ENCODE peak calls at places on chromosomes 5 and 9, in six cellular contexts. K, Z, N, U, H and J are unnamed samples.

GRCh38 chr9:4781408-4781807 is 11.3 kb upstream of the RCL1 start:
- DNase-seq in K (no peak), Z (no peak), N (no peak), U (no peak), H (no peak), J (no peak)

GRCh38 chr5:148653840-148654781 is at the start of gene HTR4:
- DNase-seq in K (peak), Z (no peak), N (peak), U (peak), H (no peak), J (no peak)

GRCh38 chr5:37667430-37667829 is 172.4 kb downstream of the GDNF start:
- DNase-seq in K (no peak), Z (no peak), N (no peak), U (no peak), H (no peak), J (no peak)

GRCh38 chr9:101376117-101376866 is 8.5 kb downstream of the BAAT start:
- DNase-seq in K (no peak), Z (peak), N (no peak), U (no peak), H (no peak), J (no peak)

GRCh38 chr5:72205431-72206009 is 98.2 kb downstream of the MAP1B start:
- DNase-seq in K (no peak), Z (peak), N (no peak), U (no peak), H (no peak), J (no peak)

GRCh38 chr5:67996596-67996995 is 219.0 kb upstream of the PIK3R1 start:
- DNase-seq in K (no peak), Z (no peak), N (no peak), U (no peak), H (no peak), J (no peak)

GRCh38 chr5:121660142-121660541 is 191.5 kb upstream of the FTMT start:
- DNase-seq in K (no peak), Z (no peak), N (no peak), U (no peak), H (no peak), J (no peak)

GRCh38 chr5:124745367-124746251 is 830 bp downstream of the ZNF608 start:
- DNase-seq in K (no peak), Z (peak), N (no peak), U (no peak), H (no peak), J (no peak)

GRCh38 chr9:115671911-115672310 is 481.7 kb upstream of the PAPPA start:
- DNase-seq in K (no peak), Z (no peak), N (no peak), U (no peak), H (no peak), J (no peak)

GRCh38 chr5:59596586-59597348 is 296.8 kb downstream of the PDE4D start:
- DNase-seq in K (no peak), Z (peak), N (no peak), U (no peak), H (no peak), J (no peak)

GRCh38 chr5:61371474-61371873 is 39.4 kb downstream of the ZSWIM6 start:
- DNase-seq in K (no peak), Z (no peak), N (no peak), U (no peak), H (no peak), J (no peak)

GRCh38 chr5:167720676-167721260 is 570.7 kb upstream of the WWC1 start:
- DNase-seq in K (no peak), Z (peak), N (no peak), U (no peak), H (no peak), J (no peak)

GRCh38 chr5:124790895-124791732 is 44.7 kb upstream of the ZNF608 start:
- DNase-seq in K (no peak), Z (no peak), N (no peak), U (no peak), H (no peak), J (no peak)

DNA sequence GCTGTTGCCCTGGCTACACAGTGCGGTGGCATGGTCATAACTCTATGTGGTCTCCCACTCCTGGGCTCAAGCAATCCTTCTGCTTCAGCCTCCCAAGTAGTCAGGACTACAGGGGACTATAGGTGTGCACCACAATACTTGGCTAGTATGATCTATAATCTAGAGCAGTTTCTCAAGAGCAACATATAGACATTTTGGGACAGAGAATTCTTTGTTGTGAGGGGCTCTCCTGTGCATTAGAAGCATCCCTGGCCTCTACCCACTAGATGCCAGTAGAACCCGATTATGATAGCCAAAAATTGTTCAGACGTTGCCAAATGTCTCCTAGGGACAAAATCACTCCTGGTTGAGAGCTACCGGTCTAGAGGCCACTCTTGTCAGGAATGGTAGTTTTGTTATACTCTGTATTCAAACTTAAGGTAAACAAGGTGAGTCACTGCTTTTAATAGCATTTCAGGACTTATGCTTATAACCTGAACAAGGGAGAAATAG is 7.2 kb downstream of the ANKHD1 start:
- DNase-seq in K (no peak), Z (no peak), N (peak), U (no peak), H (no peak), J (no peak)
- TF ChIP-seq CTCF in K (no peak), Z (no peak), N (no peak), U (no peak), H (no peak), J (no peak)

DNA sequence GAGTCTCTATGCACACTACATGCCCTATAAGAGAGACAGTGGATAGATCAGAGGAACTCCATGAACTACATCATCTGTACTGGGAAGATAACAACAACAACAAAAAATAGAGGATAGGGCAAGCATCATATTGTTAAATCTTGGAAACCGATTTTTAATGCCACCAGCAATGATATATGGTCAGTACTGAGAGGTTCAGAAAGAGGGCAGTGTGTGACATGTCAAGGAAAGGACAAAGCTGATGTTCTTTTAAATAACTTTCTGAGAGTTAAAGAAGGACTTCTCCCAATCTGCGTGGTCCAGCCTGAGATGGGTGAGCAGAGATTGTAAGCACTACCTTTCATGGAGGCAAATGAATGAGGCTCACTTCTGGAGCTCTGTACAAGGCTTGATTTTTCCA is 62.0 kb upstream of the PHF24 start:
- DNase-seq in K (no peak), Z (peak), N (no peak), U (no peak), H (no peak), J (no peak)
- TF ChIP-seq CTCF in K (no peak), Z (peak), N (no peak), U (peak), H (no peak), J (no peak)

GRCh38 chr5:119743927-119744326 is 114.6 kb downstream of the FAM170A start:
- DNase-seq in K (peak), Z (peak), N (peak), U (peak), H (no peak), J (no peak)
- TF ChIP-seq CTCF in K (peak), Z (peak), N (peak), U (peak), H (no peak), J (peak)

GRCh38 chr9:135717410-135717809 is 15.4 kb downstream of the KCNT1 start:
- DNase-seq in K (no peak), Z (no peak), N (no peak), U (no peak), H (no peak), J (no peak)
- TF ChIP-seq CTCF in K (no peak), Z (no peak), N (no peak), U (no peak), H (no peak), J (no peak)

DNA sequence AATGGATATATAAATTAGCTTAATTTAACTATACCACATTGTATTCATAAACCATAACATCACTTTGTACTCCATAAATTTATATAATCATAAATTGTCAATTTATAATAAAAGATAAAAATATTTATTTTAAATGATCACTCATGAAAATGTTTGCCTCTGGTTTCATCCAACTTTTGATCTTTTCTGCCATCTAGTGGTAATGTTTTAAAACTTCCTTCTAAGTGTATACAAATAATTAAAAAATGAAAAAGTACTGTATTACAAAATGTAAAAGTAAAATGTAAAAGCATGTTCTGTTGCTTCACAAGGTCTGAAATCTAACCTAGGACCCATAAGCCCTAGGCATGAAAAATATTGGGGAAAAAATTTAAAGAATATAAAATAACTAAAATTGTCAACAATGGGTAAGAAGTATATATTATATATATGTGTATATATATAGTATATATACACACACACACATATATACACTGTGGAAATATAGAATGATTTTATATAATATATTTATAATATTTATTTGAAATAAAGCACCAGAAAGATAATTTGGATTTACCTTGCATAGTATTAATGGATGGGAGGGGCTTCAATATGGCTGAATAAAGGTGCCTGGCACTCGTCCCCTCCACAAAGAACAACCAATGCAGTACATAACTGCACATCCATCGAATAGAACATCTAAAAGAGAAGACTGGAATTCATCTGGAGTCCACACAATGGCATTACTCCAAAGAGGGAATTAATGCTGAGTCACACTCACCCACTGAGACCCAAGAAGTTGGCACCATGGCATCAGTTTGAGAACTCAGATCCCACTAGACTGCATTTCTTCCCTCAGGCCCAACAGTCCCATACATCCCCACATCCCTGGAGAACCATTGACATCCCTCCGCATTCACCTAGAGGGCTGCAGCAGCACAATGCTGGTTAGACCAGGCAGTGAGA is 32.5 kb downstream of the ANXA1 start:
- DNase-seq in K (no peak), Z (peak), N (no peak), U (no peak), H (no peak), J (no peak)
- TF ChIP-seq CTCF in K (peak), Z (peak), N (no peak), U (peak), H (peak), J (peak)

DNA sequence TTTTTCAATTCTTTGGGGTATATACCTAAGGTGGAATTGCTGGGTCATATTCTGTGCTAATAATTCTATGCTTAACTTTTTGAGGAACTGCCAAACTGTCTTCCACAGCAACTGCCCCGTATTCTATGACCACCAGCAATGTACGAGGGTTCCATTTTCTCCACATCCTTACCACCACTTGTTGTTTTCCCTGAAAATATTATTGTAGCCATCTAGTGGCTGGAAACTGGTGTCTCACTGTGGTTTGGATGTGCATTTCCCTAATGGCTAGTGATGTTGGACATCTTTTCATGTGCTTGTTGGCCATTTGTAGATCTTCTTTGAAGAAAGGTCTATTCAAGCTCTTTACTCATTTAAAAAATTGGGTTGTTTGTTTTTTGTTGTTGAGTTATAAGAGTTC is 30.7 kb downstream of the MSX2 start:
- DNase-seq in K (no peak), Z (peak), N (no peak), U (no peak), H (no peak), J (no peak)
- TF ChIP-seq CTCF in K (peak), Z (peak), N (no peak), U (peak), H (peak), J (no peak)